ENCODE peak calls at places on chromosomes 6 and 20, in four cellular contexts. One of them, this sample, is unnamed.

GRCh38 chr20:53142651-53143177 is 170.6 kb downstream of the TSHZ2 start:
- DNase-seq in choroid plexus epithelial cell: no peak
- DNase-seq in CD8-positive, alpha-beta memory T cell: no peak
- DNase-seq in aorta: no peak
- DNase-seq in this sample: no peak

GRCh38 chr6:80126657-80127350 is 20.3 kb downstream of the BCKDHB start:
- DNase-seq in choroid plexus epithelial cell: no peak
- DNase-seq in CD8-positive, alpha-beta memory T cell: no peak
- DNase-seq in aorta: no peak
- DNase-seq in this sample: no peak

GRCh38 chr6:122652431-122652830 is 42.2 kb downstream of the PKIB start:
- DNase-seq in choroid plexus epithelial cell: peak
- DNase-seq in CD8-positive, alpha-beta memory T cell: no peak
- DNase-seq in aorta: no peak
- DNase-seq in this sample: no peak

GRCh38 chr6:2931970-2932748 is 29.1 kb upstream of the SERPINB9 start:
- DNase-seq in choroid plexus epithelial cell: peak
- DNase-seq in CD8-positive, alpha-beta memory T cell: peak
- DNase-seq in aorta: peak
- DNase-seq in this sample: peak

GRCh38 chr6:138953451-138953850 is 34.6 kb downstream of the REPS1 start:
- DNase-seq in choroid plexus epithelial cell: peak
- DNase-seq in CD8-positive, alpha-beta memory T cell: no peak
- DNase-seq in aorta: no peak
- DNase-seq in this sample: no peak

GRCh38 chr6:109174911-109175310 is 79.6 kb downstream of the CEP57L1 start:
- DNase-seq in choroid plexus epithelial cell: peak
- DNase-seq in CD8-positive, alpha-beta memory T cell: no peak
- DNase-seq in aorta: no peak
- DNase-seq in this sample: no peak

GRCh38 chr6:25006565-25007001 is 70.8 kb upstream of the RIPOR2 start:
- DNase-seq in choroid plexus epithelial cell: peak
- DNase-seq in CD8-positive, alpha-beta memory T cell: no peak
- DNase-seq in aorta: no peak
- DNase-seq in this sample: no peak

GRCh38 chr6:21885532-21886089 is 292.1 kb downstream of the SOX4 start:
- DNase-seq in choroid plexus epithelial cell: peak
- DNase-seq in CD8-positive, alpha-beta memory T cell: no peak
- DNase-seq in aorta: peak
- DNase-seq in this sample: no peak

GRCh38 chr20:57570145-57570850 is 9.4 kb downstream of the PCK1 start:
- DNase-seq in choroid plexus epithelial cell: no peak
- DNase-seq in CD8-positive, alpha-beta memory T cell: no peak
- DNase-seq in aorta: peak
- DNase-seq in this sample: no peak

GRCh38 chr6:25233226-25233625 is 45.9 kb upstream of the CARMIL1 start:
- DNase-seq in choroid plexus epithelial cell: no peak
- DNase-seq in CD8-positive, alpha-beta memory T cell: no peak
- DNase-seq in aorta: no peak
- DNase-seq in this sample: no peak

GRCh38 chr20:45792513-45793118 is 862 bp downstream of the DNTTIP1 start:
- DNase-seq in choroid plexus epithelial cell: no peak
- DNase-seq in CD8-positive, alpha-beta memory T cell: no peak
- DNase-seq in aorta: no peak
- DNase-seq in this sample: no peak

GRCh38 chr6:132053523-132053922 is 102.4 kb upstream of the CCN2 start:
- DNase-seq in choroid plexus epithelial cell: peak
- DNase-seq in CD8-positive, alpha-beta memory T cell: no peak
- DNase-seq in aorta: no peak
- DNase-seq in this sample: no peak

GRCh38 chr20:18533491-18533890 is 25.8 kb downstream of the SEC23B start:
- DNase-seq in choroid plexus epithelial cell: no peak
- DNase-seq in CD8-positive, alpha-beta memory T cell: no peak
- DNase-seq in aorta: no peak
- DNase-seq in this sample: no peak

GRCh38 chr6:41469156-41469950 is 76.8 kb upstream of the FOXP4 start:
- DNase-seq in choroid plexus epithelial cell: no peak
- DNase-seq in CD8-positive, alpha-beta memory T cell: no peak
- DNase-seq in aorta: peak
- DNase-seq in this sample: no peak

GRCh38 chr20:9458075-9458818 is 56.1 kb upstream of the LAMP5 start:
- DNase-seq in choroid plexus epithelial cell: peak
- DNase-seq in CD8-positive, alpha-beta memory T cell: no peak
- DNase-seq in aorta: no peak
- DNase-seq in this sample: peak

GRCh38 chr6:169850746-169851145 is 99.3 kb downstream of the ERMARD start:
- DNase-seq in choroid plexus epithelial cell: no peak
- DNase-seq in CD8-positive, alpha-beta memory T cell: no peak
- DNase-seq in aorta: no peak
- DNase-seq in this sample: no peak

GRCh38 chr6:158149641-158150040 is 18.4 kb downstream of the SERAC1 start:
- DNase-seq in choroid plexus epithelial cell: peak
- DNase-seq in CD8-positive, alpha-beta memory T cell: no peak
- DNase-seq in aorta: no peak
- DNase-seq in this sample: no peak

GRCh38 chr6:135913785-135914184 is 62.3 kb downstream of the PDE7B start:
- DNase-seq in choroid plexus epithelial cell: no peak
- DNase-seq in CD8-positive, alpha-beta memory T cell: no peak
- DNase-seq in aorta: no peak
- DNase-seq in this sample: no peak

GRCh38 chr6:136309729-136310311 is 20.2 kb upstream of the BCLAF1 start:
- DNase-seq in choroid plexus epithelial cell: no peak
- DNase-seq in CD8-positive, alpha-beta memory T cell: no peak
- DNase-seq in aorta: no peak
- DNase-seq in this sample: no peak

GRCh38 chr20:40103420-40103819 is 585.6 kb downstream of the MAFB start:
- DNase-seq in choroid plexus epithelial cell: no peak
- DNase-seq in CD8-positive, alpha-beta memory T cell: no peak
- DNase-seq in aorta: no peak
- DNase-seq in this sample: no peak

GRCh38 chr6:156585859-156586258 is 191.3 kb upstream of the ARID1B start:
- DNase-seq in choroid plexus epithelial cell: peak
- DNase-seq in CD8-positive, alpha-beta memory T cell: no peak
- DNase-seq in aorta: no peak
- DNase-seq in this sample: no peak

GRCh38 chr6:130093546-130093945 is 75.2 kb downstream of the L3MBTL3 start:
- DNase-seq in choroid plexus epithelial cell: no peak
- DNase-seq in CD8-positive, alpha-beta memory T cell: no peak
- DNase-seq in aorta: no peak
- DNase-seq in this sample: no peak

GRCh38 chr6:137402143-137402542 is 92.1 kb downstream of the OLIG3 start:
- DNase-seq in choroid plexus epithelial cell: no peak
- DNase-seq in CD8-positive, alpha-beta memory T cell: no peak
- DNase-seq in aorta: no peak
- DNase-seq in this sample: no peak

GRCh38 chr6:3911614-3912336 is 62.6 kb downstream of the FAM50B start:
- DNase-seq in choroid plexus epithelial cell: peak
- DNase-seq in CD8-positive, alpha-beta memory T cell: no peak
- DNase-seq in aorta: peak
- DNase-seq in this sample: no peak

GRCh38 chr6:5190467-5190866 is 70.3 kb downstream of the LYRM4 start:
- DNase-seq in choroid plexus epithelial cell: peak
- DNase-seq in CD8-positive, alpha-beta memory T cell: no peak
- DNase-seq in aorta: no peak
- DNase-seq in this sample: no peak

GRCh38 chr20:5751856-5752255 is 1.7 kb downstream of the SHLD1 start:
- DNase-seq in choroid plexus epithelial cell: no peak
- DNase-seq in CD8-positive, alpha-beta memory T cell: no peak
- DNase-seq in aorta: no peak
- DNase-seq in this sample: no peak

GRCh38 chr6:163955131-163955530 is 540.6 kb downstream of the QKI start:
- DNase-seq in choroid plexus epithelial cell: peak
- DNase-seq in CD8-positive, alpha-beta memory T cell: no peak
- DNase-seq in aorta: no peak
- DNase-seq in this sample: no peak

GRCh38 chr20:14963262-14963663 is 625.9 kb upstream of the FLRT3 start:
- DNase-seq in choroid plexus epithelial cell: no peak
- DNase-seq in CD8-positive, alpha-beta memory T cell: no peak
- DNase-seq in aorta: no peak
- DNase-seq in this sample: no peak

GRCh38 chr6:167270499-167271307 is 20.4 kb upstream of the UNC93A start:
- DNase-seq in choroid plexus epithelial cell: no peak
- DNase-seq in CD8-positive, alpha-beta memory T cell: no peak
- DNase-seq in aorta: peak
- DNase-seq in this sample: no peak

GRCh38 chr6:8335896-8336295 is 99.4 kb downstream of the SLC35B3 start:
- DNase-seq in choroid plexus epithelial cell: no peak
- DNase-seq in CD8-positive, alpha-beta memory T cell: no peak
- DNase-seq in aorta: no peak
- DNase-seq in this sample: no peak

GRCh38 chr20:39165099-39165498 is 203.0 kb downstream of the DHX35 start:
- DNase-seq in choroid plexus epithelial cell: no peak
- DNase-seq in CD8-positive, alpha-beta memory T cell: no peak
- DNase-seq in aorta: no peak
- DNase-seq in this sample: no peak

GRCh38 chr6:116511424-116512131 is at the start of gene CALHM5:
- DNase-seq in choroid plexus epithelial cell: peak
- DNase-seq in CD8-positive, alpha-beta memory T cell: no peak
- DNase-seq in aorta: peak
- DNase-seq in this sample: peak

GRCh38 chr6:116513224-116513875 is 1.9 kb downstream of the CALHM5 start:
- DNase-seq in choroid plexus epithelial cell: no peak
- DNase-seq in CD8-positive, alpha-beta memory T cell: no peak
- DNase-seq in aorta: no peak
- DNase-seq in this sample: no peak

GRCh38 chr6:116512155-116512559 is 718 bp downstream of the CALHM5 start:
- DNase-seq in choroid plexus epithelial cell: peak
- DNase-seq in CD8-positive, alpha-beta memory T cell: no peak
- DNase-seq in aorta: no peak
- DNase-seq in this sample: peak

GRCh38 chr6:116514103-116514502 is 2.7 kb downstream of the CALHM5 start:
- DNase-seq in choroid plexus epithelial cell: no peak
- DNase-seq in CD8-positive, alpha-beta memory T cell: no peak
- DNase-seq in aorta: no peak
- DNase-seq in this sample: no peak

GRCh38 chr6:116512709-116513108 is 1.3 kb downstream of the CALHM5 start:
- DNase-seq in choroid plexus epithelial cell: no peak
- DNase-seq in CD8-positive, alpha-beta memory T cell: no peak
- DNase-seq in aorta: no peak
- DNase-seq in this sample: no peak
- H3K4me3 ChIP-seq in choroid plexus epithelial cell: peak
- H3K4me3 ChIP-seq in CD8-positive, alpha-beta memory T cell: no peak
- H3K4me3 ChIP-seq in aorta: peak
- H3K4me3 ChIP-seq in this sample: peak

GRCh38 chr6:52063584-52064400 is 23.6 kb downstream of the PKHD1 start:
- DNase-seq in choroid plexus epithelial cell: peak
- DNase-seq in CD8-positive, alpha-beta memory T cell: peak
- DNase-seq in aorta: no peak
- DNase-seq in this sample: peak
- H3K4me3 ChIP-seq in choroid plexus epithelial cell: no peak
- H3K4me3 ChIP-seq in CD8-positive, alpha-beta memory T cell: peak
- H3K4me3 ChIP-seq in aorta: no peak
- H3K4me3 ChIP-seq in this sample: peak

GRCh38 chr6:35470663-35471120 is 2.5 kb downstream of the RPL10A start:
- DNase-seq in choroid plexus epithelial cell: no peak
- DNase-seq in CD8-positive, alpha-beta memory T cell: no peak
- DNase-seq in aorta: no peak
- DNase-seq in this sample: no peak
- H3K4me3 ChIP-seq in choroid plexus epithelial cell: peak
- H3K4me3 ChIP-seq in CD8-positive, alpha-beta memory T cell: no peak
- H3K4me3 ChIP-seq in aorta: no peak
- H3K4me3 ChIP-seq in this sample: no peak

GRCh38 chr6:87919416-87919815 is 128.2 kb upstream of the SPACA1 start:
- DNase-seq in choroid plexus epithelial cell: no peak
- DNase-seq in CD8-positive, alpha-beta memory T cell: no peak
- DNase-seq in aorta: no peak
- DNase-seq in this sample: no peak
- H3K4me3 ChIP-seq in choroid plexus epithelial cell: no peak
- H3K4me3 ChIP-seq in CD8-positive, alpha-beta memory T cell: no peak
- H3K4me3 ChIP-seq in aorta: no peak
- H3K4me3 ChIP-seq in this sample: no peak

GRCh38 chr20:63574829-63575720 is 1.0 kb upstream of the HELZ2 start:
- DNase-seq in choroid plexus epithelial cell: no peak
- DNase-seq in CD8-positive, alpha-beta memory T cell: no peak
- DNase-seq in aorta: peak
- DNase-seq in this sample: no peak
- H3K4me3 ChIP-seq in choroid plexus epithelial cell: no peak
- H3K4me3 ChIP-seq in CD8-positive, alpha-beta memory T cell: no peak
- H3K4me3 ChIP-seq in aorta: no peak
- H3K4me3 ChIP-seq in this sample: no peak

DNA sequence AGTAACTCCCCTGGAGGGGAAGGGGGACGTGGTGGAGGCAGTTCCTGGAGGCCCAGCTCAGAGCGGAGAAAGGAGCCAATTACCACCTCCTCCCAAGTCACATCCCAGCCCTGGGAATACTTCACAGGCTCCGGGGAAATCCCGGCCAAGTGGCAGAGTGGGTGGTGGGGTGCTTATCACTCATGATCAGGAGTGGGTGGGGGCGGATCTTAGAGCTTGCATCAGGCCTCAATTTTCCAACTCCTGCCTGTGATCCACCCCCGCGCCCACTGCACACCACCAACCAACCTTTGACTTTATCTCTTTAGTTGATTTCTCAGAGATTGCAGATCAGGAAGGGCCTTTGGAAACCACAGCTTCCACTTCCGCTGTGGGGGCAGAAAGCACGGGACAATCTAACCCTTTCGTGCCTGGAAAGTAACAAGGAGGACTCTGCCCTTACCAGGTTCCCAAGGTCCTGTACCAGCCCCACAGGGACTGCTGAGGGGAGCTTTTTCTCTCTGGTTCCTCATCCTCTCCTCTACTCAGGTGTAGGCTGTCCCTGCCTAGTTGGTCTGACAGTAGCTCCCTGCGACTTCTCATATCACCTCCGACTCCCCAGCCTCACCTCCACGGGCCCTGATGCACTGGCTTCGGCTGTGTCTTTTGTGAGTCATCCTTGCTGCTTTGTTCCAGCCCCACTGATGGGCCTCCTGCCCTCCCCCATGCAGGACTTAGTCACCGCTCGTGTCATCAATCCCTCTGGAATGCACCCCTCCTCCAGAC is 24.9 kb upstream of the IER3 start:
- DNase-seq in choroid plexus epithelial cell: peak
- DNase-seq in CD8-positive, alpha-beta memory T cell: peak
- DNase-seq in aorta: peak
- DNase-seq in this sample: no peak
- H3K4me3 ChIP-seq in choroid plexus epithelial cell: no peak
- H3K4me3 ChIP-seq in CD8-positive, alpha-beta memory T cell: peak
- H3K4me3 ChIP-seq in aorta: no peak
- H3K4me3 ChIP-seq in this sample: no peak

DNA sequence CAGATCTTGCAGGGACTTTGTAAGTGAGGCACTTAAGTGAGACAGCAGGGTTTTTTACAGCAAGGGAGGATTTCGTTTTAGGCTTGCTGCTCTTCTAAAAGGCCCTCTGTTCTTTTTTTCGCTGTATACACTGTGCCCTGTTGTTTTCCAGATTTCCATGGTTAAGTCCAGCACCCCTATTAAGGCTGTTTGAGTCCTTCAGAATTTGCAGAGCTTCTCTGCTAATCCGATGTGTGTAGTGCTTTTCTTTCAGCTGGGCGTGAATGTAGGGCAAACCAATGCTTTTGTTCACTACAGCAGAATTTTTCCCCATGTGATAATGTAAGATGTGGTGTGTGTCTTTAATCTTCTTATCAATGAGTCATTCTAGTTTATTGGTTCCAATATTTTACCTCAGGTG is 200.5 kb upstream of the RREB1 start:
- DNase-seq in choroid plexus epithelial cell: no peak
- DNase-seq in CD8-positive, alpha-beta memory T cell: no peak
- DNase-seq in aorta: no peak
- DNase-seq in this sample: no peak
- H3K4me3 ChIP-seq in choroid plexus epithelial cell: no peak
- H3K4me3 ChIP-seq in CD8-positive, alpha-beta memory T cell: no peak
- H3K4me3 ChIP-seq in aorta: no peak
- H3K4me3 ChIP-seq in this sample: no peak

This sample was measured in MM.1S.